ENCODE peak calls at places on chromosomes 16 and 17, in ten cellular contexts. One of them, this sample, is unnamed.

GRCh38 chr16:64627781-64628180 is 494.1 kb downstream of the CDH11 start:
- DNase-seq in NK-92 treated with Interleukin-12 subunit alpha and Interleukin-12 subunit beta, amount 100 ng/mL, for 24 hours: no peak
- DNase-seq in caudate nucleus: no peak
- DNase-seq in NCI-H774: no peak
- DNase-seq in colonic mucosa: no peak
- DNase-seq in stimulated activated CD8-positive, alpha-beta memory T cell treated with anti-CD3 and anti-CD28 coated beads, Interleukin-7, amount 100 ng/mL, for 1 hour: no peak
- DNase-seq in EL: no peak
- DNase-seq in dorsolateral prefrontal cortex: no peak
- DNase-seq in amniotic stem cell: no peak
- DNase-seq in spleen: peak
- DNase-seq in this sample: peak

GRCh38 chr17:62627219-62627903 is at the start of gene MRC2:
- DNase-seq in spleen: no peak
- DNase-seq in dorsolateral prefrontal cortex: no peak
- DNase-seq in NK-92 treated with Interleukin-12 subunit alpha and Interleukin-12 subunit beta, amount 100 ng/mL, for 24 hours: no peak
- DNase-seq in amniotic stem cell: peak
- DNase-seq in colonic mucosa: peak
- DNase-seq in NCI-H774: no peak
- DNase-seq in caudate nucleus: no peak
- DNase-seq in EL: peak
- DNase-seq in stimulated activated CD8-positive, alpha-beta memory T cell treated with anti-CD3 and anti-CD28 coated beads, Interleukin-7, amount 100 ng/mL, for 1 hour: no peak
- DNase-seq in this sample: peak

GRCh38 chr16:24347556-24347955 is 91.4 kb downstream of the CACNG3 start:
- DNase-seq in amniotic stem cell: no peak
- DNase-seq in dorsolateral prefrontal cortex: no peak
- DNase-seq in caudate nucleus: no peak
- DNase-seq in EL: no peak
- DNase-seq in colonic mucosa: no peak
- DNase-seq in NCI-H774: no peak
- DNase-seq in stimulated activated CD8-positive, alpha-beta memory T cell treated with anti-CD3 and anti-CD28 coated beads, Interleukin-7, amount 100 ng/mL, for 1 hour: no peak
- DNase-seq in spleen: no peak
- DNase-seq in NK-92 treated with Interleukin-12 subunit alpha and Interleukin-12 subunit beta, amount 100 ng/mL, for 24 hours: no peak
- DNase-seq in this sample: no peak

GRCh38 chr16:14564881-14565687 is 65.0 kb downstream of the PARN start:
- DNase-seq in colonic mucosa: no peak
- DNase-seq in caudate nucleus: no peak
- DNase-seq in spleen: no peak
- DNase-seq in NCI-H774: peak
- DNase-seq in NK-92 treated with Interleukin-12 subunit alpha and Interleukin-12 subunit beta, amount 100 ng/mL, for 24 hours: no peak
- DNase-seq in EL: peak
- DNase-seq in dorsolateral prefrontal cortex: no peak
- DNase-seq in amniotic stem cell: no peak
- DNase-seq in stimulated activated CD8-positive, alpha-beta memory T cell treated with anti-CD3 and anti-CD28 coated beads, Interleukin-7, amount 100 ng/mL, for 1 hour: no peak
- DNase-seq in this sample: no peak

GRCh38 chr17:74317071-74317470 is 9.0 kb upstream of the KIF19 start:
- DNase-seq in EL: no peak
- DNase-seq in NCI-H774: no peak
- DNase-seq in dorsolateral prefrontal cortex: no peak
- DNase-seq in amniotic stem cell: no peak
- DNase-seq in caudate nucleus: no peak
- DNase-seq in spleen: no peak
- DNase-seq in colonic mucosa: no peak
- DNase-seq in stimulated activated CD8-positive, alpha-beta memory T cell treated with anti-CD3 and anti-CD28 coated beads, Interleukin-7, amount 100 ng/mL, for 1 hour: no peak
- DNase-seq in NK-92 treated with Interleukin-12 subunit alpha and Interleukin-12 subunit beta, amount 100 ng/mL, for 24 hours: no peak
- DNase-seq in this sample: no peak

GRCh38 chr17:38617967-38618760 is 12.4 kb upstream of the SRCIN1 start:
- DNase-seq in dorsolateral prefrontal cortex: no peak
- DNase-seq in spleen: peak
- DNase-seq in NK-92 treated with Interleukin-12 subunit alpha and Interleukin-12 subunit beta, amount 100 ng/mL, for 24 hours: no peak
- DNase-seq in colonic mucosa: no peak
- DNase-seq in stimulated activated CD8-positive, alpha-beta memory T cell treated with anti-CD3 and anti-CD28 coated beads, Interleukin-7, amount 100 ng/mL, for 1 hour: no peak
- DNase-seq in NCI-H774: peak
- DNase-seq in amniotic stem cell: no peak
- DNase-seq in caudate nucleus: no peak
- DNase-seq in EL: no peak
- DNase-seq in this sample: no peak

GRCh38 chr16:2026461-2027023 is at the start of gene NHERF2:
- DNase-seq in dorsolateral prefrontal cortex: no peak
- DNase-seq in stimulated activated CD8-positive, alpha-beta memory T cell treated with anti-CD3 and anti-CD28 coated beads, Interleukin-7, amount 100 ng/mL, for 1 hour: no peak
- DNase-seq in spleen: peak
- DNase-seq in colonic mucosa: no peak
- DNase-seq in amniotic stem cell: no peak
- DNase-seq in caudate nucleus: no peak
- DNase-seq in EL: no peak
- DNase-seq in NCI-H774: no peak
- DNase-seq in NK-92 treated with Interleukin-12 subunit alpha and Interleukin-12 subunit beta, amount 100 ng/mL, for 24 hours: no peak
- DNase-seq in this sample: peak

GRCh38 chr16:86222965-86223551 is 287.3 kb upstream of the FOXF1 start:
- DNase-seq in caudate nucleus: no peak
- DNase-seq in NCI-H774: no peak
- DNase-seq in EL: peak
- DNase-seq in spleen: no peak
- DNase-seq in amniotic stem cell: peak
- DNase-seq in dorsolateral prefrontal cortex: no peak
- DNase-seq in stimulated activated CD8-positive, alpha-beta memory T cell treated with anti-CD3 and anti-CD28 coated beads, Interleukin-7, amount 100 ng/mL, for 1 hour: no peak
- DNase-seq in colonic mucosa: no peak
- DNase-seq in NK-92 treated with Interleukin-12 subunit alpha and Interleukin-12 subunit beta, amount 100 ng/mL, for 24 hours: no peak
- DNase-seq in this sample: no peak

GRCh38 chr17:81890447-81891302 is 711 bp downstream of the ALYREF start:
- DNase-seq in amniotic stem cell: no peak
- DNase-seq in EL: no peak
- DNase-seq in colonic mucosa: no peak
- DNase-seq in NK-92 treated with Interleukin-12 subunit alpha and Interleukin-12 subunit beta, amount 100 ng/mL, for 24 hours: no peak
- DNase-seq in NCI-H774: no peak
- DNase-seq in spleen: peak
- DNase-seq in caudate nucleus: no peak
- DNase-seq in stimulated activated CD8-positive, alpha-beta memory T cell treated with anti-CD3 and anti-CD28 coated beads, Interleukin-7, amount 100 ng/mL, for 1 hour: no peak
- DNase-seq in dorsolateral prefrontal cortex: peak
- DNase-seq in this sample: no peak

GRCh38 chr16:79601092-79601977 is 798 bp upstream of the MAF start:
- DNase-seq in caudate nucleus: no peak
- DNase-seq in amniotic stem cell: no peak
- DNase-seq in colonic mucosa: peak
- DNase-seq in stimulated activated CD8-positive, alpha-beta memory T cell treated with anti-CD3 and anti-CD28 coated beads, Interleukin-7, amount 100 ng/mL, for 1 hour: no peak
- DNase-seq in spleen: peak
- DNase-seq in dorsolateral prefrontal cortex: no peak
- DNase-seq in NK-92 treated with Interleukin-12 subunit alpha and Interleukin-12 subunit beta, amount 100 ng/mL, for 24 hours: no peak
- DNase-seq in EL: no peak
- DNase-seq in NCI-H774: no peak
- DNase-seq in this sample: peak

GRCh38 chr17:67359960-67360817 is 6.2 kb downstream of the PSMD12 start:
- DNase-seq in NK-92 treated with Interleukin-12 subunit alpha and Interleukin-12 subunit beta, amount 100 ng/mL, for 24 hours: no peak
- DNase-seq in NCI-H774: no peak
- DNase-seq in dorsolateral prefrontal cortex: no peak
- DNase-seq in spleen: no peak
- DNase-seq in colonic mucosa: no peak
- DNase-seq in amniotic stem cell: no peak
- DNase-seq in EL: peak
- DNase-seq in stimulated activated CD8-positive, alpha-beta memory T cell treated with anti-CD3 and anti-CD28 coated beads, Interleukin-7, amount 100 ng/mL, for 1 hour: no peak
- DNase-seq in caudate nucleus: no peak
- DNase-seq in this sample: no peak

GRCh38 chr16:69424935-69425784 is 741 bp downstream of the CYB5B start:
- DNase-seq in stimulated activated CD8-positive, alpha-beta memory T cell treated with anti-CD3 and anti-CD28 coated beads, Interleukin-7, amount 100 ng/mL, for 1 hour: no peak
- DNase-seq in colonic mucosa: no peak
- DNase-seq in NK-92 treated with Interleukin-12 subunit alpha and Interleukin-12 subunit beta, amount 100 ng/mL, for 24 hours: no peak
- DNase-seq in amniotic stem cell: no peak
- DNase-seq in spleen: no peak
- DNase-seq in dorsolateral prefrontal cortex: no peak
- DNase-seq in EL: no peak
- DNase-seq in NCI-H774: no peak
- DNase-seq in caudate nucleus: no peak
- DNase-seq in this sample: no peak

This sample was measured in upper lobe of right lung.